ENCODE peak calls at places on chromosome 12, in six cellular contexts. C is germinal center; Z is RPMI7951; M is memory B cell; O is endothelial cell of umbilical vein; G is stimulated activated CD4-positive, alpha-beta T cell treated with anti-CD3 and anti-CD28 coated beads, Interleukin-4, amount 100 ng/mL, for 4 hours. X is an unnamed sample.

GRCh38 chr12:127780881-127781280 is 486.1 kb upstream of the TMEM132C start:
- DNase-seq in C (no peak), Z (no peak), M (no peak), O (no peak), G (no peak), X (no peak)

GRCh38 chr12:122929812-122930211 is 33.9 kb upstream of the VPS37B start:
- DNase-seq in C (no peak), Z (no peak), M (no peak), O (no peak), G (no peak), X (no peak)

GRCh38 chr12:124397399-124397679 is 102.4 kb downstream of the RFLNA start:
- DNase-seq in C (no peak), Z (no peak), M (no peak), O (no peak), G (no peak), X (no peak)

GRCh38 chr12:96882862-96883261 is 24.2 kb upstream of the NEDD1 start:
- DNase-seq in C (no peak), Z (no peak), M (no peak), O (peak), G (no peak), X (no peak)

GRCh38 chr12:75666980-75667359 is 155.6 kb upstream of the KRR1 start:
- DNase-seq in C (no peak), Z (peak), M (no peak), O (peak), G (no peak), X (no peak)

GRCh38 chr12:69676257-69677012 is 22.7 kb downstream of the BEST3 start:
- DNase-seq in C (no peak), Z (no peak), M (no peak), O (no peak), G (no peak), X (no peak)

GRCh38 chr12:133233006-133233405 is 2.7 kb downstream of the ANHX start:
- DNase-seq in C (no peak), Z (no peak), M (no peak), O (no peak), G (no peak), X (no peak)

GRCh38 chr12:65941388-65941787 is 117.1 kb downstream of the HMGA2 start:
- DNase-seq in C (no peak), Z (peak), M (no peak), O (peak), G (no peak), X (no peak)

GRCh38 chr12:132872975-132873421 is 14.4 kb downstream of the CHFR start:
- DNase-seq in C (peak), Z (no peak), M (no peak), O (no peak), G (no peak), X (no peak)

GRCh38 chr12:21501258-21502163 is at the start of the genes GOLT1B and RECQL:
- DNase-seq in C (peak), Z (peak), M (peak), O (peak), G (peak), X (peak)

GRCh38 chr12:62194031-62194430 is 66.2 kb upstream of the USP15 start:
- DNase-seq in C (no peak), Z (no peak), M (no peak), O (no peak), G (no peak), X (no peak)

GRCh38 chr12:47863985-47864384 is 40.8 kb downstream of the VDR start:
- DNase-seq in C (no peak), Z (no peak), M (no peak), O (no peak), G (no peak), X (no peak)

GRCh38 chr12:7832059-7832696 is 40.5 kb downstream of the SLC2A14 start:
- DNase-seq in C (peak), Z (peak), M (no peak), O (peak), G (no peak), X (no peak)

GRCh38 chr12:129607293-129607692 is 296.5 kb downstream of the TMEM132D start:
- DNase-seq in C (no peak), Z (peak), M (no peak), O (no peak), G (no peak), X (no peak)

GRCh38 chr12:132190012-132190755 is 45.9 kb downstream of the NOC4L start:
- DNase-seq in C (peak), Z (no peak), M (no peak), O (no peak), G (no peak), X (no peak)

GRCh38 chr12:93261505-93262094 is 116.1 kb upstream of the NUDT4 start:
- DNase-seq in C (no peak), Z (no peak), M (no peak), O (no peak), G (no peak), X (no peak)

GRCh38 chr12:57242691-57243454 is 8.1 kb downstream of the STAC3 start:
- DNase-seq in C (peak), Z (peak), M (peak), O (peak), G (peak), X (peak)

GRCh38 chr12:27331299-27331926 is 1.2 kb upstream of the BMAL2 start:
- DNase-seq in C (no peak), Z (peak), M (no peak), O (peak), G (no peak), X (no peak)

GRCh38 chr12:27548301-27549199 is 24.5 kb downstream of the PPFIBP1 start:
- DNase-seq in C (no peak), Z (no peak), M (no peak), O (no peak), G (no peak), X (no peak)

GRCh38 chr12:105257321-105257728 is 21.4 kb upstream of the APPL2 start:
- DNase-seq in C (no peak), Z (peak), M (no peak), O (peak), G (no peak), X (no peak)

GRCh38 chr12:131075611-131076010 is 121.9 kb downstream of the ADGRD1 start:
- DNase-seq in C (no peak), Z (no peak), M (no peak), O (no peak), G (no peak), X (no peak)

GRCh38 chr12:15278816-15279658 is 43.3 kb upstream of the PTPRO start:
- DNase-seq in C (no peak), Z (peak), M (no peak), O (peak), G (no peak), X (no peak)

GRCh38 chr12:63915105-63915830 is 70.8 kb downstream of the SRGAP1 start:
- DNase-seq in C (no peak), Z (peak), M (no peak), O (peak), G (no peak), X (no peak)

GRCh38 chr12:80917651-80918050 is 20.1 kb downstream of the LIN7A start:
- DNase-seq in C (no peak), Z (no peak), M (no peak), O (no peak), G (no peak), X (no peak)

GRCh38 chr12:67456281-67456918 is 187.2 kb downstream of the CAND1 start:
- DNase-seq in C (no peak), Z (peak), M (no peak), O (no peak), G (no peak), X (no peak)

GRCh38 chr12:106118-106561 is 39.6 kb downstream of the IQSEC3 start:
- DNase-seq in C (peak), Z (no peak), M (peak), O (no peak), G (no peak), X (no peak)

GRCh38 chr12:101590383-101590782 is 4.4 kb upstream of the MYBPC1 start:
- DNase-seq in C (no peak), Z (no peak), M (no peak), O (no peak), G (no peak), X (no peak)

GRCh38 chr12:93015970-93016751 is 87.1 kb upstream of the EEA1 start:
- DNase-seq in C (no peak), Z (no peak), M (no peak), O (peak), G (no peak), X (no peak)

GRCh38 chr12:114404451-114405198 is 1.3 kb downstream of the TBX5 start:
- DNase-seq in C (no peak), Z (no peak), M (no peak), O (no peak), G (no peak), X (no peak)

X was measured in stimulated activated naive CD4-positive, alpha-beta T cell treated with Interleukin-2 at 50 U/mL for 16 hours.